ENCODE peak calls at places on chromosome 6, in nine cellular contexts. One of them, this sample, is unnamed.

GRCh38 chr6:168865-169455 is 123.3 kb upstream of the DUSP22 start:
- ATAC-seq in K562: peak; percentile 77
- ATAC-seq in activated CD8-positive, alpha-beta T cell treated with anti-CD3 and anti-CD28 coated beads for 36 hours: no peak
- ATAC-seq in PC-3: peak; percentile 60
- ATAC-seq in IMR-90: peak; percentile 72
- ATAC-seq in gastroesophageal sphincter: no peak
- ATAC-seq in effector memory CD8-positive, alpha-beta T cell: no peak
- ATAC-seq in esophagus mucosa: no peak
- ATAC-seq in activated CD4-positive, alpha-beta T cell treated with anti-CD3 and anti-CD28 coated beads for 36 hours: peak; percentile 47
- ATAC-seq in this sample: no peak

GRCh38 chr6:135291288-135292116 is 110.4 kb downstream of the MYB start:
- ATAC-seq in K562: peak; percentile 78
- ATAC-seq in activated CD8-positive, alpha-beta T cell treated with anti-CD3 and anti-CD28 coated beads for 36 hours: peak; percentile 74
- ATAC-seq in PC-3: no peak
- ATAC-seq in IMR-90: no peak
- ATAC-seq in gastroesophageal sphincter: no peak
- ATAC-seq in effector memory CD8-positive, alpha-beta T cell: no peak
- ATAC-seq in esophagus mucosa: no peak
- ATAC-seq in activated CD4-positive, alpha-beta T cell treated with anti-CD3 and anti-CD28 coated beads for 36 hours: peak; percentile 64
- ATAC-seq in this sample: peak; percentile 66

GRCh38 chr6:76342611-76343160 is 270.2 kb upstream of the IMPG1 start:
- ATAC-seq in K562: no peak
- ATAC-seq in activated CD8-positive, alpha-beta T cell treated with anti-CD3 and anti-CD28 coated beads for 36 hours: no peak
- ATAC-seq in PC-3: no peak
- ATAC-seq in IMR-90: no peak
- ATAC-seq in gastroesophageal sphincter: no peak
- ATAC-seq in effector memory CD8-positive, alpha-beta T cell: no peak
- ATAC-seq in esophagus mucosa: no peak
- ATAC-seq in activated CD4-positive, alpha-beta T cell treated with anti-CD3 and anti-CD28 coated beads for 36 hours: no peak
- ATAC-seq in this sample: no peak

GRCh38 chr6:137850137-137850714 is 16.8 kb upstream of the TNFAIP3 start:
- ATAC-seq in K562: no peak
- ATAC-seq in activated CD8-positive, alpha-beta T cell treated with anti-CD3 and anti-CD28 coated beads for 36 hours: no peak
- ATAC-seq in PC-3: no peak
- ATAC-seq in IMR-90: no peak
- ATAC-seq in gastroesophageal sphincter: no peak
- ATAC-seq in effector memory CD8-positive, alpha-beta T cell: no peak
- ATAC-seq in esophagus mucosa: no peak
- ATAC-seq in activated CD4-positive, alpha-beta T cell treated with anti-CD3 and anti-CD28 coated beads for 36 hours: no peak
- ATAC-seq in this sample: no peak

GRCh38 chr6:155510879-155511278 is 55.2 kb upstream of the NOX3 start:
- ATAC-seq in K562: no peak
- ATAC-seq in activated CD8-positive, alpha-beta T cell treated with anti-CD3 and anti-CD28 coated beads for 36 hours: peak; percentile 96
- ATAC-seq in PC-3: peak; percentile 56
- ATAC-seq in IMR-90: no peak
- ATAC-seq in gastroesophageal sphincter: no peak
- ATAC-seq in effector memory CD8-positive, alpha-beta T cell: no peak
- ATAC-seq in esophagus mucosa: no peak
- ATAC-seq in activated CD4-positive, alpha-beta T cell treated with anti-CD3 and anti-CD28 coated beads for 36 hours: peak; percentile 95
- ATAC-seq in this sample: peak; percentile 94

GRCh38 chr6:36752886-36753506 is 55.4 kb downstream of the RAB44 start:
- ATAC-seq in K562: no peak
- ATAC-seq in activated CD8-positive, alpha-beta T cell treated with anti-CD3 and anti-CD28 coated beads for 36 hours: peak; percentile 13
- ATAC-seq in PC-3: no peak
- ATAC-seq in IMR-90: no peak
- ATAC-seq in gastroesophageal sphincter: no peak
- ATAC-seq in effector memory CD8-positive, alpha-beta T cell: no peak
- ATAC-seq in esophagus mucosa: peak; percentile 19
- ATAC-seq in activated CD4-positive, alpha-beta T cell treated with anti-CD3 and anti-CD28 coated beads for 36 hours: peak; percentile 2
- ATAC-seq in this sample: no peak

GRCh38 chr6:136710877-136711552 is 81.3 kb downstream of the MAP3K5 start:
- ATAC-seq in K562: no peak
- ATAC-seq in activated CD8-positive, alpha-beta T cell treated with anti-CD3 and anti-CD28 coated beads for 36 hours: no peak
- ATAC-seq in PC-3: no peak
- ATAC-seq in IMR-90: no peak
- ATAC-seq in gastroesophageal sphincter: no peak
- ATAC-seq in effector memory CD8-positive, alpha-beta T cell: no peak
- ATAC-seq in esophagus mucosa: peak; percentile 59
- ATAC-seq in activated CD4-positive, alpha-beta T cell treated with anti-CD3 and anti-CD28 coated beads for 36 hours: no peak
- ATAC-seq in this sample: no peak

GRCh38 chr6:134853111-134854055 is 96.5 kb downstream of the ALDH8A1 start:
- ATAC-seq in K562: no peak
- ATAC-seq in activated CD8-positive, alpha-beta T cell treated with anti-CD3 and anti-CD28 coated beads for 36 hours: no peak
- ATAC-seq in PC-3: peak; percentile 78
- ATAC-seq in IMR-90: peak; percentile 87
- ATAC-seq in gastroesophageal sphincter: peak; percentile 74
- ATAC-seq in effector memory CD8-positive, alpha-beta T cell: no peak
- ATAC-seq in esophagus mucosa: no peak
- ATAC-seq in activated CD4-positive, alpha-beta T cell treated with anti-CD3 and anti-CD28 coated beads for 36 hours: no peak
- ATAC-seq in this sample: no peak

GRCh38 chr6:139588076-139588639 is 213.7 kb upstream of the CITED2 start:
- ATAC-seq in K562: peak; percentile 63
- ATAC-seq in activated CD8-positive, alpha-beta T cell treated with anti-CD3 and anti-CD28 coated beads for 36 hours: no peak
- ATAC-seq in PC-3: peak; percentile 73
- ATAC-seq in IMR-90: peak; percentile 22
- ATAC-seq in gastroesophageal sphincter: no peak
- ATAC-seq in effector memory CD8-positive, alpha-beta T cell: no peak
- ATAC-seq in esophagus mucosa: peak; percentile 62
- ATAC-seq in activated CD4-positive, alpha-beta T cell treated with anti-CD3 and anti-CD28 coated beads for 36 hours: no peak
- ATAC-seq in this sample: no peak

GRCh38 chr6:124955108-124955851 is 7.0 kb upstream of the RNF217 start:
- ATAC-seq in K562: peak; percentile 71
- ATAC-seq in activated CD8-positive, alpha-beta T cell treated with anti-CD3 and anti-CD28 coated beads for 36 hours: no peak
- ATAC-seq in PC-3: no peak
- ATAC-seq in IMR-90: peak; percentile 39
- ATAC-seq in gastroesophageal sphincter: no peak
- ATAC-seq in effector memory CD8-positive, alpha-beta T cell: no peak
- ATAC-seq in esophagus mucosa: peak; percentile 42
- ATAC-seq in activated CD4-positive, alpha-beta T cell treated with anti-CD3 and anti-CD28 coated beads for 36 hours: no peak
- ATAC-seq in this sample: no peak

GRCh38 chr6:140871911-140872310 is 1260.8 kb upstream of the GJE1 start:
- ATAC-seq in K562: no peak
- ATAC-seq in activated CD8-positive, alpha-beta T cell treated with anti-CD3 and anti-CD28 coated beads for 36 hours: no peak
- ATAC-seq in PC-3: peak; percentile 43
- ATAC-seq in IMR-90: peak; percentile 66
- ATAC-seq in gastroesophageal sphincter: no peak
- ATAC-seq in effector memory CD8-positive, alpha-beta T cell: no peak
- ATAC-seq in esophagus mucosa: no peak
- ATAC-seq in activated CD4-positive, alpha-beta T cell treated with anti-CD3 and anti-CD28 coated beads for 36 hours: no peak
- ATAC-seq in this sample: no peak

GRCh38 chr6:158706369-158706982 is 56.6 kb downstream of the SYTL3 start:
- ATAC-seq in K562: peak; percentile 65
- ATAC-seq in activated CD8-positive, alpha-beta T cell treated with anti-CD3 and anti-CD28 coated beads for 36 hours: no peak
- ATAC-seq in PC-3: peak; percentile 70
- ATAC-seq in IMR-90: peak; percentile 50
- ATAC-seq in gastroesophageal sphincter: peak; percentile 64
- ATAC-seq in effector memory CD8-positive, alpha-beta T cell: no peak
- ATAC-seq in esophagus mucosa: no peak
- ATAC-seq in activated CD4-positive, alpha-beta T cell treated with anti-CD3 and anti-CD28 coated beads for 36 hours: no peak
- ATAC-seq in this sample: no peak

GRCh38 chr6:128208851-128209580 is 308.2 kb upstream of the THEMIS start:
- ATAC-seq in K562: no peak
- ATAC-seq in activated CD8-positive, alpha-beta T cell treated with anti-CD3 and anti-CD28 coated beads for 36 hours: no peak
- ATAC-seq in PC-3: peak; percentile 18
- ATAC-seq in IMR-90: peak; percentile 43
- ATAC-seq in gastroesophageal sphincter: no peak
- ATAC-seq in effector memory CD8-positive, alpha-beta T cell: no peak
- ATAC-seq in esophagus mucosa: no peak
- ATAC-seq in activated CD4-positive, alpha-beta T cell treated with anti-CD3 and anti-CD28 coated beads for 36 hours: no peak
- ATAC-seq in this sample: no peak

GRCh38 chr6:112235956-112236355 is 18.4 kb downstream of the LAMA4 start:
- ATAC-seq in K562: no peak
- ATAC-seq in activated CD8-positive, alpha-beta T cell treated with anti-CD3 and anti-CD28 coated beads for 36 hours: peak; percentile 94
- ATAC-seq in PC-3: no peak
- ATAC-seq in IMR-90: no peak
- ATAC-seq in gastroesophageal sphincter: no peak
- ATAC-seq in effector memory CD8-positive, alpha-beta T cell: peak; percentile 84
- ATAC-seq in esophagus mucosa: peak; percentile 23
- ATAC-seq in activated CD4-positive, alpha-beta T cell treated with anti-CD3 and anti-CD28 coated beads for 36 hours: peak; percentile 96
- ATAC-seq in this sample: peak; percentile 98

GRCh38 chr6:78909391-78909790 is 42.0 kb downstream of the IRAK1BP1 start:
- ATAC-seq in K562: no peak
- ATAC-seq in activated CD8-positive, alpha-beta T cell treated with anti-CD3 and anti-CD28 coated beads for 36 hours: no peak
- ATAC-seq in PC-3: no peak
- ATAC-seq in IMR-90: peak; percentile 58
- ATAC-seq in gastroesophageal sphincter: peak; percentile 34
- ATAC-seq in effector memory CD8-positive, alpha-beta T cell: no peak
- ATAC-seq in esophagus mucosa: peak; percentile 65
- ATAC-seq in activated CD4-positive, alpha-beta T cell treated with anti-CD3 and anti-CD28 coated beads for 36 hours: no peak
- ATAC-seq in this sample: no peak

GRCh38 chr6:96608074-96608473 is 45.1 kb downstream of the FHL5 start:
- ATAC-seq in K562: no peak
- ATAC-seq in activated CD8-positive, alpha-beta T cell treated with anti-CD3 and anti-CD28 coated beads for 36 hours: no peak
- ATAC-seq in PC-3: no peak
- ATAC-seq in IMR-90: no peak
- ATAC-seq in gastroesophageal sphincter: no peak
- ATAC-seq in effector memory CD8-positive, alpha-beta T cell: no peak
- ATAC-seq in esophagus mucosa: no peak
- ATAC-seq in activated CD4-positive, alpha-beta T cell treated with anti-CD3 and anti-CD28 coated beads for 36 hours: no peak
- ATAC-seq in this sample: no peak

GRCh38 chr6:13397359-13398080 is 69.2 kb upstream of the TBC1D7 start:
- ATAC-seq in K562: peak; percentile 20
- ATAC-seq in activated CD8-positive, alpha-beta T cell treated with anti-CD3 and anti-CD28 coated beads for 36 hours: no peak
- ATAC-seq in PC-3: no peak
- ATAC-seq in IMR-90: peak; percentile 29
- ATAC-seq in gastroesophageal sphincter: no peak
- ATAC-seq in effector memory CD8-positive, alpha-beta T cell: no peak
- ATAC-seq in esophagus mucosa: peak; percentile 13
- ATAC-seq in activated CD4-positive, alpha-beta T cell treated with anti-CD3 and anti-CD28 coated beads for 36 hours: no peak
- ATAC-seq in this sample: no peak

GRCh38 chr6:76683985-76684384 is 611.5 kb upstream of the IMPG1 start:
- ATAC-seq in K562: no peak
- ATAC-seq in activated CD8-positive, alpha-beta T cell treated with anti-CD3 and anti-CD28 coated beads for 36 hours: no peak
- ATAC-seq in PC-3: no peak
- ATAC-seq in IMR-90: no peak
- ATAC-seq in gastroesophageal sphincter: no peak
- ATAC-seq in effector memory CD8-positive, alpha-beta T cell: no peak
- ATAC-seq in esophagus mucosa: no peak
- ATAC-seq in activated CD4-positive, alpha-beta T cell treated with anti-CD3 and anti-CD28 coated beads for 36 hours: no peak
- ATAC-seq in this sample: no peak

GRCh38 chr6:36098920-36099647 is 31.2 kb upstream of the MAPK13 start:
- ATAC-seq in K562: peak; percentile 91
- ATAC-seq in activated CD8-positive, alpha-beta T cell treated with anti-CD3 and anti-CD28 coated beads for 36 hours: no peak
- ATAC-seq in PC-3: no peak
- ATAC-seq in IMR-90: peak; percentile 30
- ATAC-seq in gastroesophageal sphincter: no peak
- ATAC-seq in effector memory CD8-positive, alpha-beta T cell: peak; percentile 58
- ATAC-seq in esophagus mucosa: no peak
- ATAC-seq in activated CD4-positive, alpha-beta T cell treated with anti-CD3 and anti-CD28 coated beads for 36 hours: no peak
- ATAC-seq in this sample: no peak

GRCh38 chr6:1313755-1314503 is 2.0 kb downstream of the FOXQ1 start:
- ATAC-seq in K562: no peak
- ATAC-seq in activated CD8-positive, alpha-beta T cell treated with anti-CD3 and anti-CD28 coated beads for 36 hours: peak; percentile 60
- ATAC-seq in PC-3: peak; percentile 9
- ATAC-seq in IMR-90: peak; percentile 40
- ATAC-seq in gastroesophageal sphincter: peak; percentile 69
- ATAC-seq in effector memory CD8-positive, alpha-beta T cell: no peak
- ATAC-seq in esophagus mucosa: peak; percentile 73
- ATAC-seq in activated CD4-positive, alpha-beta T cell treated with anti-CD3 and anti-CD28 coated beads for 36 hours: peak; percentile 75
- ATAC-seq in this sample: peak; percentile 63

GRCh38 chr6:75524322-75524972 is 30.8 kb upstream of the FILIP1 start:
- ATAC-seq in K562: peak; percentile 70
- ATAC-seq in activated CD8-positive, alpha-beta T cell treated with anti-CD3 and anti-CD28 coated beads for 36 hours: no peak
- ATAC-seq in PC-3: peak; percentile 97
- ATAC-seq in IMR-90: peak; percentile 96
- ATAC-seq in gastroesophageal sphincter: no peak
- ATAC-seq in effector memory CD8-positive, alpha-beta T cell: no peak
- ATAC-seq in esophagus mucosa: no peak
- ATAC-seq in activated CD4-positive, alpha-beta T cell treated with anti-CD3 and anti-CD28 coated beads for 36 hours: no peak
- ATAC-seq in this sample: no peak

GRCh38 chr6:315921-316752 is 23.9 kb downstream of the DUSP22 start:
- ATAC-seq in K562: no peak
- ATAC-seq in activated CD8-positive, alpha-beta T cell treated with anti-CD3 and anti-CD28 coated beads for 36 hours: no peak
- ATAC-seq in PC-3: no peak
- ATAC-seq in IMR-90: no peak
- ATAC-seq in gastroesophageal sphincter: no peak
- ATAC-seq in effector memory CD8-positive, alpha-beta T cell: no peak
- ATAC-seq in esophagus mucosa: no peak
- ATAC-seq in activated CD4-positive, alpha-beta T cell treated with anti-CD3 and anti-CD28 coated beads for 36 hours: no peak
- ATAC-seq in this sample: no peak

GRCh38 chr6:147515327-147515726 is 6.8 kb downstream of the SAMD5 start:
- ATAC-seq in K562: no peak
- ATAC-seq in activated CD8-positive, alpha-beta T cell treated with anti-CD3 and anti-CD28 coated beads for 36 hours: no peak
- ATAC-seq in PC-3: no peak
- ATAC-seq in IMR-90: no peak
- ATAC-seq in gastroesophageal sphincter: no peak
- ATAC-seq in effector memory CD8-positive, alpha-beta T cell: no peak
- ATAC-seq in esophagus mucosa: no peak
- ATAC-seq in activated CD4-positive, alpha-beta T cell treated with anti-CD3 and anti-CD28 coated beads for 36 hours: no peak
- ATAC-seq in this sample: no peak

This sample was measured in activated T-helper 17 cell treated with anti-CD3 and anti-CD28 coated beads, Interleukin-2, amount 50 U/mL, for 72 hours.